ENCODE peak calls at places on chromosomes 6 and 20, in ten cellular contexts. F, U, X, J, H, Q, M, G, N and E are unnamed samples.

GRCh38 chr6:132995432-132995831 is 181.1 kb downstream of the RPS12 start:
- DNase-seq in J (no peak), X (no peak), H (no peak), U (no peak), N (no peak), Q (no peak), G (no peak), M (no peak), F (peak; percentile 22), E (no peak)

GRCh38 chr20:2237059-2237458 is 58.7 kb upstream of the TGM3 start:
- DNase-seq in H (peak; percentile 27), U (no peak), M (peak; percentile 98), Q (no peak), F (peak; percentile 81), N (peak; percentile 95), X (no peak), G (peak; percentile 35), J (peak; percentile 43), E (no peak)

GRCh38 chr6:30928677-30929076 is 3.3 kb downstream of the SFTA2 start:
- DNase-seq in H (no peak), U (no peak), X (no peak), J (no peak), N (no peak), Q (no peak), F (no peak), M (no peak), G (no peak), E (no peak)

GRCh38 chr6:122458087-122458486 is 13.5 kb downstream of the SERINC1 start:
- DNase-seq in Q (no peak), J (no peak), X (no peak), H (no peak), F (no peak), G (no peak), M (no peak), U (no peak), N (no peak), E (no peak)

GRCh38 chr6:53741001-53741400 is 53.8 kb upstream of the LRRC1 start:
- DNase-seq in H (peak; percentile 43), X (no peak), F (no peak), J (no peak), U (no peak), Q (no peak), G (no peak), N (no peak), M (no peak), E (no peak)

GRCh38 chr6:37657117-37657886 is 40.4 kb downstream of the MDGA1 start:
- DNase-seq in F (peak; percentile 94), N (no peak), G (no peak), U (no peak), M (peak; percentile 51), H (no peak), Q (no peak), X (no peak), J (no peak), E (no peak)

GRCh38 chr20:1631309-1632227 is 11.8 kb upstream of the SIRPB1 start:
- DNase-seq in X (no peak), U (no peak), M (no peak), F (no peak), G (no peak), N (no peak), H (no peak), Q (no peak), J (no peak), E (no peak)

GRCh38 chr20:7272512-7272911 is 505.0 kb downstream of the BMP2 start:
- DNase-seq in M (no peak), Q (no peak), H (no peak), X (no peak), U (no peak), N (no peak), G (no peak), J (no peak), F (peak; percentile 13), E (no peak)

GRCh38 chr20:32600681-32601237 is 15.6 kb upstream of the NOL4L start:
- DNase-seq in N (no peak), F (peak; percentile 74), G (no peak), Q (no peak), J (no peak), H (no peak), U (no peak), X (no peak), M (no peak), E (no peak)

DNA sequence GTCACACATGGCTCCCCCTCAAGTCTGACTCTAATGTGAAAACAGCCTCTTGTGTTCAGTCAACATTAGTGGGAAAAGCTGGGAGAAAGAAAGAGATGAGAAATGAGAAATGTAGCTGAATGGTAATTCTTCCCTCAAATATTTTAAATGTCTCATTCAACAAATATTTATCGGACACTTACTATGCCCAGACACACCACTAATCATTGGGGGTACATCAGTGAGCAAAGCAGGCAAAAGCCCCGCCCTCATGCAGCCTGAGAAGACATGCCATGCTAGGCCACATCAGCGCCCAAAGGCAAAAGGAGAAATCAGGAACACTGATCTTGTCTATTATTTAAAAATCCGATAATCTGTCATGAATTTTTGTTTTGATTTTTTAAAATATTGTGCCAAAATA is 89.9 kb upstream of the ASF1A start:
- DNase-seq in Q (no peak), X (no peak), H (no peak), M (no peak), G (no peak), N (no peak), F (no peak), U (no peak), J (no peak), E (no peak)
- TF ChIP-seq CTCF in Q (no peak), X (no peak), H (no peak), M (no peak), G (no peak), N (no peak), F (no peak), U (no peak), J (no peak), E (no peak)

DNA sequence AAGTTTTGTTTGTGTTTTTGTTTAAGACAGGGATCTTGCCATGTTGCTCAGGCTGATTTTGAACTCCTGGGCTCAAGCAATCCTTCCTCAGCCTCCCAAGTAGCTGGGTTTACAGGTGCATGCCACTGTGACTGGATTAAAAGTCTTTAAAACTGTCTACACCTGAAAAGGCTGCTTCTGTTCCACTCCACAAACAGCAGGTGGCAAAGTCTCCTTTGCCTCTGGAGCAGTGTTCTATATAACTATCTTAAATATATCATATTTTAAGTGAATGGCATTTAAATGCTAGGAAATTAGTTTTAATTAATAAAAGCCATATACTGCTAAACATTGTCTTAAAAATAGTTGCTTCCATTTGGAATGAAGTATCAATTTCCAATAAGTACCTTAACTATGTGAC is 89.2 kb upstream of the BCLAF1 start:
- DNase-seq in H (no peak), U (no peak), Q (no peak), J (no peak), X (no peak), M (peak; percentile 7), G (no peak), N (no peak), F (peak; percentile 29), E (no peak)
- TF ChIP-seq CTCF in H (peak; percentile 27), U (no peak), Q (peak; percentile 34), J (no peak), X (no peak), M (peak; percentile 13), G (no peak), N (no peak), F (peak; percentile 36), E (peak; percentile 38)

GRCh38 chr6:10248378-10248843 is 166.5 kb downstream of the TFAP2A start:
- DNase-seq in U (no peak), H (no peak), G (no peak), M (no peak), F (peak; percentile 22), Q (no peak), N (no peak), X (no peak), J (no peak), E (no peak)
- TF ChIP-seq CTCF in U (no peak), H (peak; percentile 2), G (no peak), M (no peak), F (no peak), Q (no peak), N (no peak), X (no peak), J (no peak), E (no peak)

GRCh38 chr6:166765234-166765541 is 138.1 kb upstream of the RPS6KA2 start:
- DNase-seq in F (no peak), G (no peak), N (no peak), M (no peak), Q (no peak), J (no peak), U (no peak), X (no peak), H (no peak), E (no peak)
- TF ChIP-seq CTCF in F (no peak), G (no peak), N (no peak), M (no peak), Q (no peak), J (no peak), U (no peak), X (no peak), H (no peak), E (no peak)

DNA sequence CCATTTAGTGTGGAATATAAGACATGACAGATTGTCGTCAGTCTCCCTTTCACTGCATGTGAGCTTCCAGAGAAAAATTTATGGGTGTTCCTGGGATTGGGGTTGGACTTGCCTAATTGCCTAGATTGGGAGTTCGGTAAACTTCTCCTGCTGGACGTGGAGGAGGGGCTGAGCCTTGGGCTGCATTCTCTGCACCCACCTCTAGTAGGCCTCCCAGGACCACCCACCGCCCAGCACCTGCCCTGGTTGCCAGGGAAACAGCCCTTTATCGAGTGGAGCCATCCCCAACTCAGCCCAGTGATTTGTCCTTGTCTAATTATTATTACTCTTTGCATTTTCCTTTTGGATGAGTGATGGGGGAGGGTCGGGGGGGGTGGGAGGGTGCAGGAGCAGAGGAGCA is 104.3 kb downstream of the DHX35 start:
- DNase-seq in X (no peak), M (no peak), H (no peak), Q (no peak), F (no peak), J (no peak), N (no peak), U (peak; percentile 44), G (no peak), E (peak; percentile 81)
- TF ChIP-seq CTCF in X (no peak), M (no peak), H (no peak), Q (no peak), F (no peak), J (no peak), N (no peak), U (peak; percentile 52), G (no peak), E (peak; percentile 64)

DNA sequence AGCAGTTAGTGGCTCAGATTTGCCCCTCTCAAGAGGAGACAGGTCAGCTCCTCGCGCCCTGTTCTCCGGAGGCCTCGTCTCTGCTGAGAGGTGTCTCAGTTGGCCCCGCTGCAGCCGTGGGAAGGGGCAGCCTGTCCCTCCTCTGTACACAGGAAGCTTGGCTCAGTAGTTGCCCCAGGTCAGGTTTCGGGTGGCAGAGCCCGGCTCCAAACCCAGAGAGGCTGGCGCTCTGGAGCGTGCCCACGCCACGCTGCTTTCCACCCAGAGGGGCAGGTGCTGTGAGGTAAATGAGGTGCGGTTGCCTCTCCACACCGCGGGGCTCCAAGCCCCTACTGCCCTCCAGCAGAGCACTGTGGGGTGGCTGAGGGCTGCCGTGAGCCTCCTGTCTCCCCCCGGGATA is 16.0 kb downstream of the DYNLT1 start:
- DNase-seq in U (no peak), F (no peak), Q (no peak), X (no peak), J (no peak), M (no peak), G (peak; percentile 20), N (no peak), H (no peak), E (no peak)
- TF ChIP-seq CTCF in U (no peak), F (no peak), Q (no peak), X (no peak), J (no peak), M (no peak), G (no peak), N (no peak), H (no peak), E (no peak)